ENCODE peak calls at places on chromosomes 13 and 19, in nine cellular contexts. P, O, G, U, X, Y, D, M and Z are unnamed samples.

GRCh38 chr13:24328145-24328544 is 18.8 kb downstream of the C1QTNF9 start:
- ATAC-seq in Y (no peak), M (no peak), P (no peak), O (peak), U (no peak), X (peak), G (peak), D (no peak), Z (no peak)

GRCh38 chr13:59915252-59915651 is 248.5 kb downstream of the DIAPH3 start:
- ATAC-seq in P (no peak), G (no peak), Y (no peak), X (no peak), U (no peak), D (no peak), M (no peak), O (no peak), Z (no peak)

GRCh38 chr13:77184455-77184854 is 142.4 kb downstream of the MYCBP2 start:
- ATAC-seq in X (no peak), M (no peak), G (no peak), Y (no peak), O (no peak), U (no peak), D (peak), P (no peak), Z (no peak)

GRCh38 chr13:61156753-61157152 is 258.9 kb downstream of the PCDH20 start:
- ATAC-seq in Y (no peak), D (no peak), O (no peak), X (no peak), M (no peak), G (no peak), U (no peak), P (no peak), Z (no peak)

GRCh38 chr13:28237944-28238343 is 99.6 kb downstream of the PAN3 start:
- ATAC-seq in Y (no peak), O (no peak), M (no peak), U (no peak), G (no peak), D (no peak), X (no peak), P (no peak), Z (no peak)

GRCh38 chr13:32159147-32159869 is 127.7 kb downstream of the FRY start:
- ATAC-seq in P (no peak), G (no peak), D (no peak), Y (no peak), U (peak), M (no peak), X (no peak), O (no peak), Z (no peak)

GRCh38 chr13:20704459-20705069 is 1.1 kb downstream of the IL17D start:
- ATAC-seq in M (no peak), G (peak), P (no peak), O (peak), Y (peak), D (no peak), X (peak), U (peak), Z (no peak)

GRCh38 chr13:99590519-99591011 is 89.3 kb downstream of the TM9SF2 start:
- ATAC-seq in Y (no peak), X (no peak), O (no peak), P (no peak), M (no peak), G (no peak), D (no peak), U (no peak), Z (no peak)

GRCh38 chr13:57611956-57612355 is 19.6 kb upstream of the PCDH17 start:
- ATAC-seq in P (no peak), M (no peak), D (no peak), Y (no peak), G (no peak), X (no peak), O (no peak), U (no peak), Z (no peak)

GRCh38 chr19:8557637-8558238 is 19.5 kb downstream of the MYO1F start:
- ATAC-seq in D (no peak), U (no peak), O (no peak), X (no peak), Y (no peak), M (no peak), P (peak), G (peak), Z (no peak)

GRCh38 chr13:51175001-51175400 is 47.2 kb upstream of the FAM124A start:
- ATAC-seq in Y (no peak), O (no peak), M (no peak), U (no peak), X (no peak), D (no peak), P (no peak), G (no peak), Z (no peak)

GRCh38 chr13:109271991-109272454 is 514.4 kb downstream of the IRS2 start:
- ATAC-seq in U (no peak), X (peak), Y (peak), G (no peak), D (no peak), O (peak), M (no peak), P (no peak), Z (no peak)

GRCh38 chr13:89988206-89988605 is 1359.3 kb upstream of the MIR17HG start:
- ATAC-seq in U (no peak), O (no peak), P (no peak), M (no peak), Y (no peak), D (no peak), X (no peak), G (no peak), Z (no peak)
- H3K4me3 ChIP-seq in U (no peak), O (no peak), P (no peak), M (no peak), Y (no peak), D (no peak), X (no peak), G (no peak), Z (no peak)

DNA sequence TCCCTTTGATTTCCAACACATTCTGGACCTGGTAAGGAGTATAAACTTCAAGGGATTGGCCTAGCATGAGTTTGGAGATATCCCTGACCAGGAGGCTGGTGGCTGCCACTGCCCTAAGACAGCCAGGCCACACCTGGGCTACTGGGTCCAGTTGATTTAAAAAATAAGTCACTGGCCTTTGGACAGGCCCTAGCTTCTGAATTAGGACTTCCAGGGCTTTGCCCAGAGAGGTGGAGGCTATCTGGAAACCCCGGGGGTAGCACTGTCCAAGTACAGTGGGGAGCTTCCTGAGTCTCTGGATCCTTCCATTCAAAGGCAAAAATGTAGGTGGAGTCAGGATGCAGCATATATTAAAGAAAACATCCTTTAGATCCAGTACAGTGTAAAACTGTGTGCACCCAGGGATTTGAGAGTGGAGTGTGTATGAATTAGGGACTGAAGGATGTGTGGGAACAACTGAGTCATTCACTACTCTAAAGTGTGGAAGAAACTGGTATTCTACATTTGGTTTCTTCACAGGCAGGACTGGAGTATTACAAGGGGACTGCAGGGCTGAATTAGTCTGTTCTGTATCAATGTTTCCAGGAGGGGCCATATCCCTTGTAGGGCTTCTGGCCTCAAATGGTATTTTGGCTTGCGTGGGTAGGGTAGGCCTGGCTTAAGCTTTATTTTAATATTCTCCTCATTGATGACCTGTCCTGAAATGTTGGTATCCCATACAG is 14.8 kb upstream of the FCGBP start:
- ATAC-seq in X (peak), D (no peak), P (no peak), O (no peak), Y (no peak), G (no peak), U (no peak), M (no peak), Z (no peak)
- H3K4me3 ChIP-seq in X (no peak), D (no peak), P (no peak), O (no peak), Y (no peak), G (no peak), U (no peak), M (no peak), Z (no peak)

GRCh38 chr13:80337706-80338105 is 3.2 kb downstream of the SPRY2 start:
- ATAC-seq in D (no peak), O (no peak), M (no peak), X (no peak), G (no peak), P (no peak), Y (no peak), U (no peak), Z (no peak)

GRCh38 chr13:80334582-80335260 is 6.2 kb downstream of the SPRY2 start:
- ATAC-seq in U (no peak), O (no peak), M (no peak), Y (no peak), G (no peak), P (no peak), D (no peak), X (no peak), Z (no peak)

GRCh38 chr13:80337011-80337688 is 3.8 kb downstream of the SPRY2 start:
- ATAC-seq in P (no peak), X (peak), U (no peak), D (no peak), O (peak), M (no peak), G (no peak), Y (no peak), Z (no peak)

GRCh38 chr13:80338781-80339577 is 1.9 kb downstream of the SPRY2 start:
- ATAC-seq in Y (peak), G (peak), M (peak), O (peak), X (peak), D (no peak), P (peak), U (peak), Z (no peak)

GRCh38 chr13:80336335-80336734 is 4.6 kb downstream of the SPRY2 start:
- ATAC-seq in O (no peak), D (no peak), U (no peak), P (no peak), G (no peak), Y (no peak), M (no peak), X (no peak), Z (no peak)
- H3K4me3 ChIP-seq in O (peak), D (no peak), U (peak), P (peak), G (peak), Y (no peak), M (peak), X (peak), Z (peak)

DNA sequence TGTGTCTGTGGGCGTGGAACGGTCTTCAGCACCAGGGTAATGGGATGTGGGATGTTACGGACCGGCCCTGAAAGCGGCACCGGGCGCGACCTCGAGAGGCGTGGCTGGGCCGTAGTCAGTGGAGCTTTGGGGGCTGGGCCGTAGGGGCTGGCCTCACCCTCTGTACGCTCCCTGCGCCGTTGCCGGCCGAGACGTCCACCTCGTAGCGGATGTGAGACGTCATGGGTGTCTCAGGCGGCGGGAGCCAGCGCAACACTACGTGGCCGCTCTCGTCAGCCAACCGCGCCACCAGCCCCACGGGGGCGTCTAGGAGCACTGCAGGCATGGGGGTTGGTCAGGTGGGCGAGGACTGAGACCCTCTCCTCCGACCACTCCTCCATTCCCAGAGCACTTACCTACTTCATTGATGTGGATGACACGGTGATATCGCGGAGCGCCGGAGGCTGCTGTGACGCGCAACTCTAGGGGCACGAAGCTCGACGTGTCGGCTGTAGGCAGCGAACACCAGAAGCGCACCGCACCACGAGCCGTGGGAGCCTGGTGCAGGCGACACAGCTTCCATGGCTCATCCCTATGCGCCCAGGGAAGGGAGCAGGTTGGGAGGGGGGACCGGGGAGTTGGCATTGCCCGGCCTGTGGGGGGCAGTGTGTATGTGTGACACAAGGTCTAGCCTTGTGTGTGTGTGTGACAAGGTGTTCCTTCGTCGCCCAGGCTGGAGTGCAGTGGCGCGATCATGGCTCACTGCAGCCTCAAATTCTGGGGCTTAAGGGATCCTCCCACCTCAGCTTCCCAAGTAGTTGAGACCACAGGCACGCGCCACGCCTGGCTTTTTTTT is 2.4 kb downstream of the EPOR start:
- ATAC-seq in M (no peak), O (peak), D (peak), G (peak), X (peak), U (peak), Y (no peak), P (peak), Z (peak)
- H3K4me3 ChIP-seq in M (peak), O (peak), D (peak), G (no peak), X (peak), U (peak), Y (no peak), P (peak), Z (peak)

GRCh38 chr13:106797081-106797640 is 229.2 kb upstream of the ARGLU1 start:
- ATAC-seq in P (no peak), X (no peak), Y (no peak), D (no peak), O (no peak), G (no peak), M (no peak), U (no peak), Z (no peak)

GRCh38 chr13:106794131-106794530 is 226.2 kb upstream of the ARGLU1 start:
- ATAC-seq in O (no peak), P (no peak), U (no peak), D (no peak), G (no peak), Y (no peak), X (no peak), M (no peak), Z (no peak)

GRCh38 chr13:106795847-106796246 is 227.9 kb upstream of the ARGLU1 start:
- ATAC-seq in P (no peak), X (peak), D (no peak), O (no peak), M (no peak), U (no peak), Y (no peak), G (no peak), Z (no peak)

GRCh38 chr13:106799731-106800335 is 231.9 kb upstream of the ARGLU1 start:
- ATAC-seq in X (no peak), Y (no peak), P (no peak), G (no peak), M (no peak), D (no peak), O (no peak), U (no peak), Z (no peak)

GRCh38 chr13:106796280-106797047 is 228.5 kb upstream of the ARGLU1 start:
- ATAC-seq in Y (no peak), U (no peak), G (no peak), P (no peak), M (no peak), O (no peak), D (no peak), X (peak), Z (no peak)
- H3K4me3 ChIP-seq in Y (no peak), U (peak), G (no peak), P (peak), M (peak), O (no peak), D (peak), X (peak), Z (peak)